ENCODE peak calls at places on chromosomes 13 and 19, in nine cellular contexts. J is epithelial cell of esophagus, H is uterus, P is left ventricle myocardium inferior, X is AG04450, B is mucosa of descending colon, S is stomach, M is GM23338, V is fibroblast of pulmonary artery. W is an unnamed sample.

GRCh38 chr13:97429681-97430081 is 4.3 kb upstream of the RAP2A start:
- DNase-seq in J (peak; percentile 5), H (no peak), P (no peak), X (no peak), B (no peak), S (no peak), M (no peak), V (peak; percentile 23), W (no peak)

GRCh38 chr19:41886761-41887710 is 4.1 kb downstream of the ARHGEF1 start:
- DNase-seq in J (peak; percentile 48), H (no peak), P (no peak), X (no peak), B (no peak), S (no peak), M (peak; percentile 64), V (no peak), W (no peak)

GRCh38 chr13:114296902-114297301 is 15.5 kb downstream of the UPF3A start:
- DNase-seq in J (no peak), H (no peak), P (no peak), X (no peak), B (no peak), S (no peak), M (no peak), V (no peak), W (no peak)

GRCh38 chr13:109285586-109285985 is 500.8 kb downstream of the IRS2 start:
- DNase-seq in J (no peak), H (no peak), P (no peak), X (no peak), B (no peak), S (no peak), M (no peak), V (no peak), W (no peak)

GRCh38 chr13:67094952-67095351 is 135.2 kb downstream of the PCDH9 start:
- DNase-seq in J (no peak), H (no peak), P (no peak), X (no peak), B (no peak), S (no peak), M (no peak), V (peak; percentile 58), W (no peak)

GRCh38 chr13:48977973-48978372 is 2.3 kb downstream of the FNDC3A start:
- DNase-seq in J (peak; percentile 16), H (no peak), P (no peak), X (no peak), B (no peak), S (no peak), M (no peak), V (peak; percentile 29), W (no peak)

GRCh38 chr19:38561658-38562057 is 56.1 kb downstream of the MAP4K1 start:
- DNase-seq in J (no peak), H (no peak), P (no peak), X (no peak), B (no peak), S (no peak), M (no peak), V (no peak), W (no peak)

GRCh38 chr19:5434970-5435641 is 20.1 kb upstream of the ZNRF4 start:
- DNase-seq in J (peak; percentile 70), H (no peak), P (no peak), X (peak; percentile 46), B (no peak), S (no peak), M (no peak), V (peak; percentile 45), W (peak; percentile 36)

GRCh38 chr19:42301646-42302204 is at the start of gene PRR19:
- DNase-seq in J (peak; percentile 42), H (no peak), P (no peak), X (no peak), B (no peak), S (no peak), M (peak; percentile 57), V (no peak), W (no peak)

GRCh38 chr19:50464348-50464747 is 12.0 kb upstream of the EMC10 start:
- DNase-seq in J (no peak), H (no peak), P (no peak), X (no peak), B (no peak), S (no peak), M (no peak), V (no peak), W (no peak)

GRCh38 chr13:76038920-76039716 is 403.0 kb downstream of the LMO7 start:
- DNase-seq in J (peak; percentile 5), H (no peak), P (no peak), X (no peak), B (no peak), S (no peak), M (peak; percentile 72), V (no peak), W (no peak)

GRCh38 chr13:113742000-113742441 is 17.0 kb upstream of the TMEM255B start:
- DNase-seq in J (peak; percentile 53), H (no peak), P (no peak), X (no peak), B (peak; percentile 58), S (peak; percentile 40), M (peak; percentile 62), V (peak; percentile 41), W (no peak)

GRCh38 chr13:29908411-29908810 is 58.0 kb upstream of the UBL3 start:
- DNase-seq in J (peak; percentile 39), H (peak; percentile 42), P (peak; percentile 48), X (no peak), B (no peak), S (no peak), M (no peak), V (peak; percentile 31), W (no peak)

GRCh38 chr13:41019027-41019487 is at the start of gene ELF1:
- DNase-seq in J (peak; percentile 94), H (no peak), P (no peak), X (no peak), B (peak; percentile 51), S (peak; percentile 59), M (peak; percentile 35), V (peak; percentile 59), W (no peak)

GRCh38 chr19:10552596-10553053 is 8.9 kb downstream of the ATG4D start:
- DNase-seq in J (no peak), H (no peak), P (no peak), X (no peak), B (no peak), S (no peak), M (peak; percentile 82), V (no peak), W (no peak)

GRCh38 chr19:55189424-55189823 is 9.3 kb upstream of the SYT5 start:
- DNase-seq in J (peak; percentile 100), H (peak; percentile 52), P (peak; percentile 30), X (peak; percentile 73), B (no peak), S (no peak), M (no peak), V (peak; percentile 99), W (peak; percentile 83)

GRCh38 chr19:33150852-33151518 is 19.1 kb downstream of the WDR88 start:
- DNase-seq in J (peak; percentile 32), H (no peak), P (no peak), X (no peak), B (no peak), S (no peak), M (no peak), V (no peak), W (no peak)

GRCh38 chr19:18649371-18650047 is 12.7 kb downstream of the KLHL26 start:
- DNase-seq in J (peak; percentile 71), H (peak; percentile 76), P (peak; percentile 86), X (no peak), B (peak; percentile 57), S (no peak), M (no peak), V (no peak), W (no peak)
- H3K4me3 ChIP-seq in J (no peak overlapping the region), H (peak overlapping the region; percentile 15), P (peak overlapping the region; percentile 52), X (peak overlapping the region; percentile 29), B (no peak overlapping the region), S (peak overlapping the region; percentile 2), M (no peak overlapping the region), V (no peak overlapping the region), W (no peak overlapping the region)

DNA sequence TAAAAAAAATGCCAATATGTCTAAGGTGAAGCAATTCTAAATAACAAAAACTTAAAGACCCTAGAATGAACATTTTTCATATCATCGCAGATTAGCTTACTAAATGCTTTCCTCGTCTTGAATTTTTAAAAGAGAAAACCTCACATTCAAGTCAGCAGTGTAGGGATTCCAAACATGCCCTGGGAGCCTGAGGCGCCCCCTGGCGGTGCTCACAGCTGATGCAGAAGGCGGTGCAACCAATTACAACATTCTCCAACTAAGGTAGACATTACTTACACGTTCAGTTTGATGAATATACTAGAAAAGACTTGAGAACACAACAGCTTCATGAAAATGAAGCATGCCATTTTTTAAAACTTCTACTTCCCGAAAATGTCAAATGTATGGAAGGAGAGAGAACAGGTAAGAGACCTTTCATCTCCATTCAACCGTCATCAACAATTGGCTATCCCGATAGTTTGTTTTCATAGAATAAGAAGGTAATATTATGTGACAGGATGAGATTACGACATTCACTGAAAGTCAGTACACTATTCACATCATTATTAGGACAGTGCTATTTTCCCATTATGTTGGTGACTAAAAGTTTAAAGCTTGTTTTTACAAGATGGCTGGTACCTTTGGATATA is 304.4 kb downstream of the DCLK1 start:
- DNase-seq in J (no peak), H (no peak), P (no peak), X (no peak), B (no peak), S (no peak), M (peak; percentile 51), V (no peak), W (no peak)
- TF ChIP-seq CTCF in J (peak; percentile 43), H (no peak), P (peak; percentile 10), X (peak; percentile 23), B (no peak), S (no peak), M (peak; percentile 81), V (peak; percentile 21), W (no peak)

GRCh38 chr19:48617146-48617937 is 1.6 kb downstream of the RPL18 start:
- DNase-seq in J (peak; percentile 49), H (no peak), P (no peak), X (no peak), B (no peak), S (peak; percentile 49), M (no peak), V (no peak), W (no peak)
- H3K4me3 ChIP-seq in J (peak overlapping the region; percentile 94), H (no peak overlapping the region), P (peak overlapping the region; percentile 79), X (peak overlapping the region; percentile 97), B (no peak overlapping the region), S (peak overlapping the region; percentile 93), M (peak overlapping the region; percentile 97), V (peak overlapping the region; percentile 100), W (peak overlapping the region; percentile 97)

DNA sequence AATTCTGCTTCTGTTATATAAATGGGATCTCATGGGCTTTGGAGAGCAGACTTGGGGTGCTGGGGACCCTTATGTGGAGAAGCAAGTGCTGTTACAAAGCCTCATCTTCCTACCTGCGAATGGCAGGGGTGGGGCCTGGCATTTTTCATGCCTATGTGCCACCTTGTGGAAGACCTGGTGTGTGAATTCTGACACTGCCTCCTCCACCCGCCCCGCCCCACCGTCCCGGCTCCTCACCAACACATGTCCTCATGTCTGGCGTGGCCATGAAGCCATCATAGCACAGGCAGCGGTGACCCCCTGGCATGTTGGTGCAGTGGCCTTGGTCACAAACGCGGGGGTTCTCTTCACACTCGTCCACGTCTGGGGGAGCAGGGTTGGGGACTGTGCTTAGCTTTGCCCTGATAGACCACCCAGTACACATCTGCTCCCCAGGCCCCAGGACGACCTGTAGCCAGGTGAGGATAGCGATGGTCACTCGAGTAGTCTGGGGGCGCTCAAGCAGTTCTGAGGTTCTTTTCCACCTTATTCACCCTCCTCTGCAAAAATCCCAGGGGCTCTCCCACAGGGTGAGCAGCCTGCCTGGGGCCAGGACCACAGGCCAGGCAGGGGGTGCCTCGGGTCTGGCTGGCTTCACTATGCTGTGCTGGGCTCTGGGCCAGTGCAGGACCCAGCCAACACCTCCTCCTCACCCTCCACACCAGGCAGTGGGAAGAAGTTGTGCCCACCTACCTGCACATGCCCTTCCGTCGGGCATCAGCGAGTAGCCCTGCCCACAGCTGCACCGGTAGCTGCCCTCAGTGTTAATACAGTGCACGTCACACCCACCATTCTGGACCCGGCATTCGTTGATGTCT is 32.7 kb downstream of the FBN3 start:
- DNase-seq in J (no peak), H (no peak), P (no peak), X (no peak), B (no peak), S (no peak), M (no peak), V (no peak), W (no peak)
- TF ChIP-seq CTCF in J (no peak), H (no peak), P (no peak), X (no peak), B (no peak), S (no peak), M (no peak), V (no peak), W (no peak)